ENCODE peak calls at places on chromosomes 12 and 14, in eight cellular contexts. W is AG04450; B is NCI-H1092; V is HuH-7.5; D is astrocyte of the cerebellum; S is stimulated activated CD8-positive, alpha-beta memory T cell treated with anti-CD3 and anti-CD28 coated beads, Interleukin-2, amount 100 ng/mL, for 1 hour; H is mesendoderm; J is germinal center. P is an unnamed sample.

GRCh38 chr12:57149309-57149900 is 2.0 kb upstream of the LRP1-AS start:
- DNase-seq in B (no peak), V (no peak), J (no peak), W (no peak), H (no peak), D (no peak), S (no peak), P (no peak)

GRCh38 chr14:52790011-52790755 is 1.2 kb downstream of the GNPNAT1 start:
- DNase-seq in V (no peak), J (peak), B (no peak), D (no peak), W (no peak), H (peak), S (no peak), P (no peak)

GRCh38 chr12:113844495-113845175 is 121.5 kb downstream of the RBM19 start:
- DNase-seq in S (no peak), J (no peak), B (peak), V (no peak), D (no peak), W (no peak), H (no peak), P (no peak)

GRCh38 chr14:72126561-72126960 is 194.3 kb downstream of the RGS6 start:
- DNase-seq in B (no peak), D (no peak), J (no peak), S (no peak), W (no peak), H (no peak), V (no peak), P (no peak)

GRCh38 chr14:71465316-71465715 is 466.9 kb upstream of the RGS6 start:
- DNase-seq in D (no peak), H (no peak), W (no peak), B (no peak), J (no peak), S (no peak), V (no peak), P (no peak)

GRCh38 chr12:56206373-56207166 is 15.2 kb downstream of the RNF41 start:
- DNase-seq in V (peak), J (no peak), S (no peak), B (no peak), D (peak), W (no peak), H (peak), P (no peak)

GRCh38 chr12:55745361-55746146 is 2.6 kb downstream of the GDF11 start:
- DNase-seq in S (no peak), H (peak), J (no peak), V (no peak), B (peak), W (no peak), D (no peak), P (no peak)

GRCh38 chr14:53147208-53147607 is 5.9 kb downstream of the DDHD1 start:
- DNase-seq in J (peak), S (no peak), B (no peak), W (no peak), D (no peak), V (no peak), H (no peak), P (no peak)

GRCh38 chr12:26319511-26319910 is 124.1 kb downstream of the SSPN start:
- DNase-seq in H (peak), B (no peak), D (peak), V (peak), J (no peak), W (peak), S (no peak), P (no peak)

GRCh38 chr12:74541074-74541473 is 3.4 kb downstream of the ATXN7L3B start:
- DNase-seq in W (no peak), D (no peak), J (no peak), B (no peak), S (no peak), H (no peak), V (no peak), P (no peak)

P was measured in SIG-M5.